ENCODE peak calls at places on chromosomes 11 and 22, in five cellular contexts. U is heart right ventricle; S is stomach; P is dermis microvascular lymphatic vessel endothelial cell; Y is activated CD4-positive, alpha-beta T cell treated with anti-CD3 and anti-CD28 coated beads for 24 hours. B is an unnamed sample.

GRCh38 chr11:100095809-100096208 is 591.3 kb upstream of the ARHGAP42 start:
- DNase-seq in U (no peak), S (no peak), P (no peak), Y (no peak), B (no peak)

GRCh38 chr11:117094776-117095175 is 3.5 kb downstream of the SIK3 start:
- DNase-seq in U (no peak), S (no peak), P (no peak), Y (no peak), B (no peak)

GRCh38 chr11:20337526-20338154 is 25.9 kb upstream of the HTATIP2 start:
- DNase-seq in U (no peak), S (no peak), P (peak; percentile 37), Y (no peak), B (peak; percentile 13)

GRCh38 chr11:36684840-36685800 is 87.1 kb upstream of the RAG2 start:
- DNase-seq in U (no peak), S (no peak), P (no peak), Y (no peak), B (no peak)

GRCh38 chr11:130002352-130002845 is at the start of gene PRDM10:
- DNase-seq in U (peak; percentile 94), S (peak; percentile 92), P (peak; percentile 93), Y (peak; percentile 84), B (peak; percentile 93)

GRCh38 chr11:22787565-22788162 is 41.9 kb downstream of the SVIP start:
- DNase-seq in U (no peak), S (no peak), P (peak; percentile 59), Y (peak; percentile 15), B (peak; percentile 10)

GRCh38 chr11:100459791-100460190 is 227.3 kb upstream of the ARHGAP42 start:
- DNase-seq in U (no peak), S (no peak), P (no peak), Y (no peak), B (no peak)

GRCh38 chr11:128716661-128717210 is 22.9 kb downstream of the FLI1 start:
- DNase-seq in U (no peak), S (no peak), P (no peak), Y (no peak), B (peak; percentile 40)

GRCh38 chr22:36227396-36227795 is 11.9 kb downstream of the APOL2 start:
- DNase-seq in U (no peak), S (no peak), P (no peak), Y (no peak), B (no peak)

GRCh38 chr11:65129649-65130441 is 4.5 kb downstream of the SYVN1 start:
- DNase-seq in U (no peak), S (no peak), P (no peak), Y (no peak), B (no peak)

GRCh38 chr11:12269104-12269441 is 108.3 kb upstream of the PARVA start:
- DNase-seq in U (no peak), S (peak; percentile 57), P (peak; percentile 57), Y (no peak), B (no peak)

GRCh38 chr22:38941488-38941987 is 15.9 kb upstream of the APOBEC3A start:
- DNase-seq in U (no peak), S (peak; percentile 25), P (no peak), Y (peak; percentile 66), B (no peak)

GRCh38 chr11:102914238-102915043 is 39.7 kb upstream of the MMP12 start:
- DNase-seq in U (no peak), S (no peak), P (peak; percentile 34), Y (no peak), B (peak; percentile 13)

GRCh38 chr22:50422046-50422445 is 52.8 kb downstream of the SBF1 start:
- DNase-seq in U (no peak), S (no peak), P (no peak), Y (no peak), B (no peak)

GRCh38 chr11:2899080-2899783 is 13.7 kb upstream of the CDKN1C start:
- DNase-seq in U (no peak), S (no peak), P (peak; percentile 23), Y (no peak), B (no peak)

B was measured in transverse colon.